ENCODE peak calls at places on chromosomes 3 and 15, in seven cellular contexts. One of them, this sample, is unnamed.

GRCh38 chr15:41546846-41547786 is 3.1 kb upstream of the RPAP1 start:
- DNase-seq in GM23248: peak; percentile 85
- DNase-seq in neural crest cell: no peak
- DNase-seq in DMS53: peak; percentile 37
- DNase-seq in NCI-H2081: no peak
- DNase-seq in AML-193: no peak
- DNase-seq in activated CD8-positive, alpha-beta memory T cell treated with anti-CD3 and anti-CD28 coated beads for 4 hours: no peak
- DNase-seq in this sample: peak; percentile 17

GRCh38 chr3:99248913-99249312 is 347.4 kb upstream of the DCBLD2 start:
- DNase-seq in GM23248: peak; percentile 33
- DNase-seq in neural crest cell: no peak
- DNase-seq in DMS53: no peak
- DNase-seq in NCI-H2081: no peak
- DNase-seq in AML-193: no peak
- DNase-seq in activated CD8-positive, alpha-beta memory T cell treated with anti-CD3 and anti-CD28 coated beads for 4 hours: no peak
- DNase-seq in this sample: no peak

GRCh38 chr15:82919231-82919886 is 33.2 kb downstream of the HOMER2 start:
- DNase-seq in GM23248: no peak
- DNase-seq in neural crest cell: no peak
- DNase-seq in DMS53: peak; percentile 27
- DNase-seq in NCI-H2081: peak; percentile 67
- DNase-seq in AML-193: no peak
- DNase-seq in activated CD8-positive, alpha-beta memory T cell treated with anti-CD3 and anti-CD28 coated beads for 4 hours: no peak
- DNase-seq in this sample: no peak

GRCh38 chr3:119145128-119145499 is 851 bp upstream of the TEX55 start:
- DNase-seq in GM23248: no peak
- DNase-seq in neural crest cell: no peak
- DNase-seq in DMS53: no peak
- DNase-seq in NCI-H2081: no peak
- DNase-seq in AML-193: no peak
- DNase-seq in activated CD8-positive, alpha-beta memory T cell treated with anti-CD3 and anti-CD28 coated beads for 4 hours: no peak
- DNase-seq in this sample: no peak

GRCh38 chr3:143170676-143171075 is 51.1 kb downstream of the CHST2 start:
- DNase-seq in GM23248: peak; percentile 12
- DNase-seq in neural crest cell: no peak
- DNase-seq in DMS53: no peak
- DNase-seq in NCI-H2081: no peak
- DNase-seq in AML-193: no peak
- DNase-seq in activated CD8-positive, alpha-beta memory T cell treated with anti-CD3 and anti-CD28 coated beads for 4 hours: no peak
- DNase-seq in this sample: no peak

GRCh38 chr3:191707817-191708216 is 246.9 kb downstream of the PYDC2 start:
- DNase-seq in GM23248: no peak
- DNase-seq in neural crest cell: no peak
- DNase-seq in DMS53: no peak
- DNase-seq in NCI-H2081: no peak
- DNase-seq in AML-193: no peak
- DNase-seq in activated CD8-positive, alpha-beta memory T cell treated with anti-CD3 and anti-CD28 coated beads for 4 hours: no peak
- DNase-seq in this sample: no peak

GRCh38 chr3:107870989-107871638 is 219.7 kb downstream of the CD47 start:
- DNase-seq in GM23248: no peak
- DNase-seq in neural crest cell: no peak
- DNase-seq in DMS53: peak; percentile 24
- DNase-seq in NCI-H2081: peak; percentile 33
- DNase-seq in AML-193: no peak
- DNase-seq in activated CD8-positive, alpha-beta memory T cell treated with anti-CD3 and anti-CD28 coated beads for 4 hours: no peak
- DNase-seq in this sample: no peak

GRCh38 chr15:94924971-94925593 is 693.7 kb downstream of the MCTP2 start:
- DNase-seq in GM23248: no peak
- DNase-seq in neural crest cell: no peak
- DNase-seq in DMS53: no peak
- DNase-seq in NCI-H2081: no peak
- DNase-seq in AML-193: no peak
- DNase-seq in activated CD8-positive, alpha-beta memory T cell treated with anti-CD3 and anti-CD28 coated beads for 4 hours: no peak
- DNase-seq in this sample: no peak

GRCh38 chr3:171741377-171741776 is 68.9 kb downstream of the PLD1 start:
- DNase-seq in GM23248: no peak
- DNase-seq in neural crest cell: no peak
- DNase-seq in DMS53: no peak
- DNase-seq in NCI-H2081: no peak
- DNase-seq in AML-193: no peak
- DNase-seq in activated CD8-positive, alpha-beta memory T cell treated with anti-CD3 and anti-CD28 coated beads for 4 hours: no peak
- DNase-seq in this sample: peak; percentile 11

GRCh38 chr3:197957775-197958103 is 2.3 kb upstream of the LMLN start:
- DNase-seq in GM23248: no peak
- DNase-seq in neural crest cell: no peak
- DNase-seq in DMS53: no peak
- DNase-seq in NCI-H2081: no peak
- DNase-seq in AML-193: no peak
- DNase-seq in activated CD8-positive, alpha-beta memory T cell treated with anti-CD3 and anti-CD28 coated beads for 4 hours: no peak
- DNase-seq in this sample: no peak

GRCh38 chr15:71975816-71976150 is 142.2 kb downstream of the MYO9A start:
- DNase-seq in GM23248: no peak
- DNase-seq in neural crest cell: no peak
- DNase-seq in DMS53: no peak
- DNase-seq in NCI-H2081: no peak
- DNase-seq in AML-193: no peak
- DNase-seq in activated CD8-positive, alpha-beta memory T cell treated with anti-CD3 and anti-CD28 coated beads for 4 hours: no peak
- DNase-seq in this sample: no peak

GRCh38 chr3:48694610-48695051 is 8.9 kb upstream of the NCKIPSD start:
- DNase-seq in GM23248: peak; percentile 97
- DNase-seq in neural crest cell: no peak
- DNase-seq in DMS53: no peak
- DNase-seq in NCI-H2081: no peak
- DNase-seq in AML-193: no peak
- DNase-seq in activated CD8-positive, alpha-beta memory T cell treated with anti-CD3 and anti-CD28 coated beads for 4 hours: no peak
- DNase-seq in this sample: no peak

GRCh38 chr3:46860381-46861292 is 2.6 kb downstream of the MYL3 start:
- DNase-seq in GM23248: peak; percentile 39
- DNase-seq in neural crest cell: no peak
- DNase-seq in DMS53: peak; percentile 54
- DNase-seq in NCI-H2081: no peak
- DNase-seq in AML-193: peak; percentile 19
- DNase-seq in activated CD8-positive, alpha-beta memory T cell treated with anti-CD3 and anti-CD28 coated beads for 4 hours: no peak
- DNase-seq in this sample: peak; percentile 42

GRCh38 chr15:85730001-85730820 is 64.5 kb downstream of the KLHL25 start:
- DNase-seq in GM23248: peak; percentile 72
- DNase-seq in neural crest cell: peak; percentile 45
- DNase-seq in DMS53: peak; percentile 73
- DNase-seq in NCI-H2081: peak; percentile 71
- DNase-seq in AML-193: peak; percentile 42
- DNase-seq in activated CD8-positive, alpha-beta memory T cell treated with anti-CD3 and anti-CD28 coated beads for 4 hours: no peak
- DNase-seq in this sample: peak; percentile 67

GRCh38 chr15:68885070-68885469 is 45.3 kb upstream of the SPESP1 start:
- DNase-seq in GM23248: peak; percentile 67
- DNase-seq in neural crest cell: no peak
- DNase-seq in DMS53: no peak
- DNase-seq in NCI-H2081: no peak
- DNase-seq in AML-193: no peak
- DNase-seq in activated CD8-positive, alpha-beta memory T cell treated with anti-CD3 and anti-CD28 coated beads for 4 hours: no peak
- DNase-seq in this sample: no peak

GRCh38 chr3:177441813-177442646 is 244.7 kb upstream of the TBL1XR1 start:
- DNase-seq in GM23248: peak; percentile 40
- DNase-seq in neural crest cell: no peak
- DNase-seq in DMS53: no peak
- DNase-seq in NCI-H2081: no peak
- DNase-seq in AML-193: peak; percentile 47
- DNase-seq in activated CD8-positive, alpha-beta memory T cell treated with anti-CD3 and anti-CD28 coated beads for 4 hours: no peak
- DNase-seq in this sample: no peak

GRCh38 chr3:193970773-193971206 is 165.2 kb upstream of the HES1 start:
- DNase-seq in GM23248: no peak
- DNase-seq in neural crest cell: no peak
- DNase-seq in DMS53: peak; percentile 52
- DNase-seq in NCI-H2081: no peak
- DNase-seq in AML-193: no peak
- DNase-seq in activated CD8-positive, alpha-beta memory T cell treated with anti-CD3 and anti-CD28 coated beads for 4 hours: no peak
- DNase-seq in this sample: no peak

GRCh38 chr3:161273589-161274218 is 52.6 kb downstream of the NMD3 start:
- DNase-seq in GM23248: peak; percentile 66
- DNase-seq in neural crest cell: peak; percentile 9
- DNase-seq in DMS53: peak; percentile 69
- DNase-seq in NCI-H2081: peak; percentile 53
- DNase-seq in AML-193: peak; percentile 42
- DNase-seq in activated CD8-positive, alpha-beta memory T cell treated with anti-CD3 and anti-CD28 coated beads for 4 hours: no peak
- DNase-seq in this sample: peak; percentile 69

GRCh38 chr3:187291512-187292132 is at the start of gene MASP1:
- DNase-seq in GM23248: peak; percentile 59
- DNase-seq in neural crest cell: no peak
- DNase-seq in DMS53: no peak
- DNase-seq in NCI-H2081: no peak
- DNase-seq in AML-193: no peak
- DNase-seq in activated CD8-positive, alpha-beta memory T cell treated with anti-CD3 and anti-CD28 coated beads for 4 hours: no peak
- DNase-seq in this sample: no peak

GRCh38 chr3:2096196-2096595 is 2.5 kb upstream of the CNTN4 start:
- DNase-seq in GM23248: no peak
- DNase-seq in neural crest cell: no peak
- DNase-seq in DMS53: no peak
- DNase-seq in NCI-H2081: no peak
- DNase-seq in AML-193: no peak
- DNase-seq in activated CD8-positive, alpha-beta memory T cell treated with anti-CD3 and anti-CD28 coated beads for 4 hours: no peak
- DNase-seq in this sample: no peak

GRCh38 chr15:38531509-38531908 is 33.1 kb downstream of the RASGRP1 start:
- DNase-seq in GM23248: peak; percentile 87
- DNase-seq in neural crest cell: no peak
- DNase-seq in DMS53: no peak
- DNase-seq in NCI-H2081: no peak
- DNase-seq in AML-193: no peak
- DNase-seq in activated CD8-positive, alpha-beta memory T cell treated with anti-CD3 and anti-CD28 coated beads for 4 hours: no peak
- DNase-seq in this sample: no peak

GRCh38 chr3:68999605-69000004 is 13.9 kb downstream of the EOGT start:
- DNase-seq in GM23248: no peak
- DNase-seq in neural crest cell: no peak
- DNase-seq in DMS53: no peak
- DNase-seq in NCI-H2081: no peak
- DNase-seq in AML-193: no peak
- DNase-seq in activated CD8-positive, alpha-beta memory T cell treated with anti-CD3 and anti-CD28 coated beads for 4 hours: no peak
- DNase-seq in this sample: no peak

GRCh38 chr3:103048371-103048722 is 613.5 kb downstream of the ZPLD1 start:
- DNase-seq in GM23248: no peak
- DNase-seq in neural crest cell: no peak
- DNase-seq in DMS53: peak; percentile 55
- DNase-seq in NCI-H2081: no peak
- DNase-seq in AML-193: peak; percentile 36
- DNase-seq in activated CD8-positive, alpha-beta memory T cell treated with anti-CD3 and anti-CD28 coated beads for 4 hours: no peak
- DNase-seq in this sample: no peak

GRCh38 chr3:105686324-105686897 is 182.4 kb downstream of the CBLB start:
- DNase-seq in GM23248: peak; percentile 74
- DNase-seq in neural crest cell: no peak
- DNase-seq in DMS53: peak; percentile 52
- DNase-seq in NCI-H2081: peak; percentile 13
- DNase-seq in AML-193: peak; percentile 39
- DNase-seq in activated CD8-positive, alpha-beta memory T cell treated with anti-CD3 and anti-CD28 coated beads for 4 hours: no peak
- DNase-seq in this sample: peak; percentile 8

GRCh38 chr15:60120100-60120499 is 116.0 kb downstream of the FOXB1 start:
- DNase-seq in GM23248: no peak
- DNase-seq in neural crest cell: no peak
- DNase-seq in DMS53: peak; percentile 51
- DNase-seq in NCI-H2081: no peak
- DNase-seq in AML-193: no peak
- DNase-seq in activated CD8-positive, alpha-beta memory T cell treated with anti-CD3 and anti-CD28 coated beads for 4 hours: no peak
- DNase-seq in this sample: no peak

GRCh38 chr3:160999268-160999667 is 105.9 kb downstream of the B3GALNT1 start:
- DNase-seq in GM23248: no peak
- DNase-seq in neural crest cell: no peak
- DNase-seq in DMS53: peak; percentile 62
- DNase-seq in NCI-H2081: no peak
- DNase-seq in AML-193: no peak
- DNase-seq in activated CD8-positive, alpha-beta memory T cell treated with anti-CD3 and anti-CD28 coated beads for 4 hours: no peak
- DNase-seq in this sample: no peak